ENCODE peak calls at places on chromosomes 11 and 22, in six cellular contexts. One of them, this sample, is unnamed.
A peak's percentile ranks its signal among the peaks of the same experiment; 100 is the strongest.

GRCh38 chr11:10498426-10499250 is 42.3 kb downstream of the RNF141 start:
- DNase-seq in HepG2: no peak
- DNase-seq in H1: no peak
- DNase-seq in K562: no peak
- DNase-seq in GM12878: no peak
- DNase-seq in GM12891: no peak
- DNase-seq in this sample: no peak

GRCh38 chr11:94513091-94513490 is 830 bp downstream of the C11orf97 start:
- DNase-seq in HepG2: peak; percentile 72
- DNase-seq in H1: no peak
- DNase-seq in K562: no peak
- DNase-seq in GM12878: no peak
- DNase-seq in GM12891: no peak
- DNase-seq in this sample: no peak

GRCh38 chr11:115170133-115170815 is 333.9 kb downstream of the CADM1 start:
- DNase-seq in HepG2: peak; percentile 18
- DNase-seq in H1: no peak
- DNase-seq in K562: peak; percentile 19
- DNase-seq in GM12878: no peak
- DNase-seq in GM12891: no peak
- DNase-seq in this sample: no peak

GRCh38 chr22:38338772-38339379 is 21.6 kb upstream of the CSNK1E start:
- DNase-seq in HepG2: no peak
- DNase-seq in H1: no peak
- DNase-seq in K562: no peak
- DNase-seq in GM12878: no peak
- DNase-seq in GM12891: no peak
- DNase-seq in this sample: no peak

GRCh38 chr22:49099496-49100124 is 728.1 kb downstream of the BRD1 start:
- DNase-seq in HepG2: no peak
- DNase-seq in H1: no peak
- DNase-seq in K562: no peak
- DNase-seq in GM12878: no peak
- DNase-seq in GM12891: no peak
- DNase-seq in this sample: no peak

GRCh38 chr11:95108159-95108611 is 18.5 kb downstream of the ENDOD1 start:
- DNase-seq in HepG2: no peak
- DNase-seq in H1: no peak
- DNase-seq in K562: peak; percentile 41
- DNase-seq in GM12878: no peak
- DNase-seq in GM12891: no peak
- DNase-seq in this sample: no peak

GRCh38 chr11:61160487-61161189 is 588 bp downstream of the VPS37C start:
- DNase-seq in HepG2: no peak
- DNase-seq in H1: no peak
- DNase-seq in K562: no peak
- DNase-seq in GM12878: no peak
- DNase-seq in GM12891: no peak
- DNase-seq in this sample: no peak

GRCh38 chr11:67406420-67406968 is 2.6 kb downstream of the TBC1D10C start:
- DNase-seq in HepG2: no peak
- DNase-seq in H1: no peak
- DNase-seq in K562: no peak
- DNase-seq in GM12878: no peak
- DNase-seq in GM12891: no peak
- DNase-seq in this sample: no peak

GRCh38 chr11:125062931-125063428 is at the start of gene SLC37A2:
- DNase-seq in HepG2: peak; percentile 45
- DNase-seq in H1: no peak
- DNase-seq in K562: no peak
- DNase-seq in GM12878: peak; percentile 62
- DNase-seq in GM12891: peak; percentile 83
- DNase-seq in this sample: peak; percentile 83

GRCh38 chr11:8545698-8546366 is 48.2 kb downstream of the STK33 start:
- DNase-seq in HepG2: peak; percentile 15
- DNase-seq in H1: no peak
- DNase-seq in K562: no peak
- DNase-seq in GM12878: no peak
- DNase-seq in GM12891: no peak
- DNase-seq in this sample: no peak

GRCh38 chr11:14132312-14132711 is 169.8 kb downstream of the SPON1 start:
- DNase-seq in HepG2: no peak
- DNase-seq in H1: no peak
- DNase-seq in K562: no peak
- DNase-seq in GM12878: no peak
- DNase-seq in GM12891: no peak
- DNase-seq in this sample: no peak

GRCh38 chr11:73969091-73969490 is 13.6 kb downstream of the UCP2 start:
- DNase-seq in HepG2: no peak
- DNase-seq in H1: no peak
- DNase-seq in K562: no peak
- DNase-seq in GM12878: no peak
- DNase-seq in GM12891: no peak
- DNase-seq in this sample: no peak

GRCh38 chr11:11265994-11266606 is 87.0 kb downstream of the CSNK2A3 start:
- DNase-seq in HepG2: no peak
- DNase-seq in H1: no peak
- DNase-seq in K562: peak; percentile 64
- DNase-seq in GM12878: no peak
- DNase-seq in GM12891: peak; percentile 68
- DNase-seq in this sample: peak; percentile 59

GRCh38 chr22:41380993-41381328 is 781 bp upstream of the TEF start:
- DNase-seq in HepG2: peak; percentile 83
- DNase-seq in H1: no peak
- DNase-seq in K562: peak; percentile 80
- DNase-seq in GM12878: no peak
- DNase-seq in GM12891: no peak
- DNase-seq in this sample: no peak

GRCh38 chr11:58392741-58393140 is 13.9 kb downstream of the OR5B3 start:
- DNase-seq in HepG2: peak; percentile 2
- DNase-seq in H1: no peak
- DNase-seq in K562: no peak
- DNase-seq in GM12878: no peak
- DNase-seq in GM12891: no peak
- DNase-seq in this sample: no peak

GRCh38 chr11:47185305-47186075 is 744 bp downstream of the PACSIN3 start:
- DNase-seq in HepG2: peak; percentile 86
- DNase-seq in H1: peak; percentile 91
- DNase-seq in K562: peak; percentile 30
- DNase-seq in GM12878: no peak
- DNase-seq in GM12891: no peak
- DNase-seq in this sample: no peak

GRCh38 chr22:20424937-20425587 is 12.6 kb downstream of the SCARF2 start:
- DNase-seq in HepG2: no peak
- DNase-seq in H1: no peak
- DNase-seq in K562: no peak
- DNase-seq in GM12878: no peak
- DNase-seq in GM12891: no peak
- DNase-seq in this sample: no peak

GRCh38 chr11:77497368-77497767 is 23.5 kb upstream of the PAK1 start:
- DNase-seq in HepG2: no peak
- DNase-seq in H1: no peak
- DNase-seq in K562: no peak
- DNase-seq in GM12878: no peak
- DNase-seq in GM12891: no peak
- DNase-seq in this sample: no peak

GRCh38 chr11:94028436-94028835 is 7.3 kb downstream of the HEPHL1 start:
- DNase-seq in HepG2: no peak
- DNase-seq in H1: no peak
- DNase-seq in K562: no peak
- DNase-seq in GM12878: no peak
- DNase-seq in GM12891: no peak
- DNase-seq in this sample: no peak

GRCh38 chr11:69541501-69542313 is 60.2 kb downstream of the LINC01488 start:
- DNase-seq in HepG2: peak; percentile 34
- DNase-seq in H1: no peak
- DNase-seq in K562: no peak
- DNase-seq in GM12878: no peak
- DNase-seq in GM12891: no peak
- DNase-seq in this sample: no peak

GRCh38 chr22:48709976-48710375 is 1117.7 kb downstream of the BRD1 start:
- DNase-seq in HepG2: no peak
- DNase-seq in H1: no peak
- DNase-seq in K562: no peak
- DNase-seq in GM12878: no peak
- DNase-seq in GM12891: no peak
- DNase-seq in this sample: no peak

DNA sequence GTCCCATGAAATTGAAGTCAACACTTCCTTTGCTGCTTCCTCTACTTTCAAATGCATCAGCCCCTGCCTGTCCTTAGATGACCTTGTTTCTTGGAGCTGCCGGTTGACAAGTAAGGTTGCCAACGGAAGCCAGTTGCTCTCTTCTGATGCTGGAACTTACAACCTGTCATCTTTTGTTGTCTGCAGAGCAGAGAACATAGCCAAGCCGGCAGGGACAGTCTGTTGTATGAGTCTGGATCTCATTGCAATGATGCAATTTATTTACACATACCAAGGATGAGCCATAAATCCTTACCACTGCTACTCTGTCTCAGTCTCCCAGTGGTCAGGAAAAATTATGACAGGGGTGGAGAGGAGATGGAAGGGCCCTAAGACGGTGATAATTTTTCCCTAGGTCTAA is 151.4 kb downstream of the BLID start:
- DNase-seq in HepG2: no peak
- DNase-seq in H1: no peak
- DNase-seq in K562: no peak
- DNase-seq in GM12878: no peak
- DNase-seq in GM12891: no peak
- DNase-seq in this sample: no peak
- TF ChIP-seq TAF1 in HepG2: no peak
- TF ChIP-seq TAF1 in H1: no peak
- TF ChIP-seq TAF1 in K562: no peak
- TF ChIP-seq TAF1 in GM12878: no peak
- TF ChIP-seq TAF1 in GM12891: no peak
- TF ChIP-seq TAF1 in this sample: no peak

DNA sequence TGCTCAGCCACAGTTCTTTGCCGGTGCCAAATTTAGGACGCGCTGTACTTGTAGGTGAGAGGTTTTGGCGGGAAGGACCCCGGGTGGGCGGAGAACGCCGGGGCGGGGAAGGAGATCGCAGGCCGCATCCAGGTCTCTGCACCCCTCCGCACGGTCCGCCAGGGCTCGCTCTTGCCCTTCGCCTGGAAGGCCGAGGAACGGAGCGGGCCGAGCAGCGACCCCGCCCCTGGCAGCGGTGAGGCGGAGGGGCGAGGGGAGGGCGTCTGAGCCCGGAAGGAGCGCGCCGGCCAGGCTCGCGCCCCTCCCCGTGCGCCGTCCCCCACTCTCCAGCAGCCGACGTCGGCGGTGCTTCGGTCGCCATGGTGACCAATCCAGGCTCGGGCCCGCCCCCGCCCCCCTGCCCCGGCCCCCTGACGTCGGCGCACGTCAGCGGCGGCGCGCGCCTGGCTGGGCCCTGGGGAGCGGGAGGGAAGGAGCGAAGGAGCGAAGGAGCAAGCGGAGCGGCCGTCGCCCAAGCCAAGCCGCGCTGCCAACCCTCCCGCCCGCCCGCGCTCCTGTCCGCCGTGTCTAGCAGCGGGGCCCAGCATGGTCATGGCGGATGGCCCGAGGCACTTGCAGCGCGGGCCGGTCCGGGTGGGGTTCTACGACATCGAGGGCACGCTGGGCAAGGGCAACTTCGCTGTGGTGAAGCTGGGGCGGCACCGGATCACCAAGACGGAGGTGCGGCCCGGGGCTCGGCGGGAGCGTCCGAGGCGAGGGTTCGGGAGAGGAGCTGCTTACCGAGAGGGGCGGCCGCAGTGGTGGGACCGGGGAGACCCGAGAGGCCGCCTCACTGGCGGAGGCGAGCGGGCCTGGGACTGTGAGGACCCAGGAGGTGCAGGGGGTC is at the start of gene SIK2:
- DNase-seq in HepG2: peak; percentile 89
- DNase-seq in H1: peak; percentile 92
- DNase-seq in K562: peak; percentile 96
- DNase-seq in GM12878: peak; percentile 88
- DNase-seq in GM12891: peak; percentile 81
- DNase-seq in this sample: peak; percentile 79
- TF ChIP-seq POLR2A in HepG2: peak; percentile 44
- TF ChIP-seq POLR2A in H1: peak; percentile 53
- TF ChIP-seq POLR2A in K562: peak; percentile 18
- TF ChIP-seq POLR2A in GM12878: peak; percentile 67
- TF ChIP-seq POLR2A in GM12891: no peak
- TF ChIP-seq POLR2A in this sample: no peak

GRCh38 chr22:27624705-27625104 is 176.9 kb downstream of the MN1 start:
- DNase-seq in HepG2: no peak
- DNase-seq in H1: no peak
- DNase-seq in K562: no peak
- DNase-seq in GM12878: no peak
- DNase-seq in GM12891: no peak
- DNase-seq in this sample: no peak

GRCh38 chr22:27621671-27622070 is 179.9 kb downstream of the MN1 start:
- DNase-seq in HepG2: no peak
- DNase-seq in H1: no peak
- DNase-seq in K562: no peak
- DNase-seq in GM12878: no peak
- DNase-seq in GM12891: no peak
- DNase-seq in this sample: no peak

GRCh38 chr22:27624042-27624441 is 177.5 kb downstream of the MN1 start:
- DNase-seq in HepG2: no peak
- DNase-seq in H1: no peak
- DNase-seq in K562: no peak
- DNase-seq in GM12878: no peak
- DNase-seq in GM12891: no peak
- DNase-seq in this sample: no peak

GRCh38 chr22:27617214-27617881 is 184.2 kb downstream of the MN1 start:
- DNase-seq in HepG2: no peak
- DNase-seq in H1: no peak
- DNase-seq in K562: no peak
- DNase-seq in GM12878: no peak
- DNase-seq in GM12891: no peak
- DNase-seq in this sample: no peak

GRCh38 chr22:27620367-27621154 is 181.0 kb downstream of the MN1 start:
- DNase-seq in HepG2: no peak
- DNase-seq in H1: no peak
- DNase-seq in K562: no peak
- DNase-seq in GM12878: no peak
- DNase-seq in GM12891: no peak
- DNase-seq in this sample: no peak
- TF ChIP-seq TAF1 in HepG2: no peak
- TF ChIP-seq TAF1 in H1: no peak
- TF ChIP-seq TAF1 in K562: no peak
- TF ChIP-seq TAF1 in GM12878: no peak
- TF ChIP-seq TAF1 in GM12891: no peak
- TF ChIP-seq TAF1 in this sample: no peak

GRCh38 chr22:31103899-31104694 is 3.3 kb downstream of the SELENOM start:
- DNase-seq in HepG2: no peak
- DNase-seq in H1: no peak
- DNase-seq in K562: no peak
- DNase-seq in GM12878: no peak
- DNase-seq in GM12891: no peak
- DNase-seq in this sample: no peak
- TF ChIP-seq POLR2A in HepG2: no peak
- TF ChIP-seq POLR2A in H1: no peak
- TF ChIP-seq POLR2A in K562: no peak
- TF ChIP-seq POLR2A in GM12878: no peak
- TF ChIP-seq POLR2A in GM12891: no peak
- TF ChIP-seq POLR2A in this sample: no peak

GRCh38 chr11:3781423-3781822 is 15.9 kb downstream of the NUP98 start:
- DNase-seq in HepG2: no peak
- DNase-seq in H1: no peak
- DNase-seq in K562: no peak
- DNase-seq in GM12878: no peak
- DNase-seq in GM12891: no peak
- DNase-seq in this sample: no peak
- TF ChIP-seq TAF1 in HepG2: no peak
- TF ChIP-seq TAF1 in H1: no peak
- TF ChIP-seq TAF1 in K562: no peak
- TF ChIP-seq TAF1 in GM12878: no peak
- TF ChIP-seq TAF1 in GM12891: no peak
- TF ChIP-seq TAF1 in this sample: no peak